ENCODE peak calls at places on chromosomes 13 and 19, in four cellular contexts. One of them, this sample, is unnamed.

GRCh38 chr13:46140044-46140443 is 35.2 kb upstream of the CPB2 start:
- DNase-seq in GM12878: no peak
- DNase-seq in K562: no peak
- DNase-seq in HepG2: no peak
- DNase-seq in this sample: no peak

GRCh38 chr13:20102776-20103175 is 58.1 kb downstream of the GJA3 start:
- DNase-seq in K562: no peak
- DNase-seq in GM12878: no peak
- DNase-seq in HepG2: no peak
- DNase-seq in this sample: no peak

GRCh38 chr13:30832845-30833332 is 73.2 kb upstream of the MEDAG start:
- DNase-seq in GM12878: no peak
- DNase-seq in HepG2: peak; percentile 97
- DNase-seq in K562: peak; percentile 19
- DNase-seq in this sample: no peak

GRCh38 chr19:40466219-40467006 is at the start of gene SPTBN4:
- DNase-seq in K562: no peak
- DNase-seq in GM12878: peak; percentile 40
- DNase-seq in HepG2: no peak
- DNase-seq in this sample: no peak

GRCh38 chr13:27661017-27661416 is 39.3 kb downstream of the POLR1D start:
- DNase-seq in K562: no peak
- DNase-seq in GM12878: no peak
- DNase-seq in HepG2: no peak
- DNase-seq in this sample: no peak

GRCh38 chr13:78978381-78978998 is 319.5 kb upstream of the OBI1 start:
- DNase-seq in HepG2: peak; percentile 50
- DNase-seq in GM12878: peak; percentile 24
- DNase-seq in K562: peak; percentile 20
- DNase-seq in this sample: no peak

GRCh38 chr19:15028490-15028889 is 20.8 kb upstream of the CASP14 start:
- DNase-seq in HepG2: no peak
- DNase-seq in GM12878: no peak
- DNase-seq in K562: no peak
- DNase-seq in this sample: no peak

GRCh38 chr13:69291292-69291906 is 816.2 kb upstream of the ATXN8OS start:
- DNase-seq in K562: no peak
- DNase-seq in GM12878: no peak
- DNase-seq in HepG2: no peak
- DNase-seq in this sample: no peak

GRCh38 chr19:51024924-51025323 is 1.5 kb downstream of the KLK11 start:
- DNase-seq in K562: no peak
- DNase-seq in HepG2: no peak
- DNase-seq in GM12878: no peak
- DNase-seq in this sample: no peak

GRCh38 chr13:60162096-60162495 is 1.6 kb downstream of the DIAPH3 start:
- DNase-seq in HepG2: no peak
- DNase-seq in GM12878: no peak
- DNase-seq in K562: no peak
- DNase-seq in this sample: no peak

GRCh38 chr19:4870025-4870700 is 2.7 kb upstream of the PLIN3 start:
- DNase-seq in K562: peak; percentile 86
- DNase-seq in GM12878: no peak
- DNase-seq in HepG2: peak; percentile 98
- DNase-seq in this sample: no peak

GRCh38 chr13:95677564-95678386 is 836 bp downstream of the DNAJC3 start:
- DNase-seq in K562: no peak
- DNase-seq in GM12878: no peak
- DNase-seq in HepG2: no peak
- DNase-seq in this sample: no peak
- TF ChIP-seq SRF in K562: no peak
- TF ChIP-seq SRF in GM12878: no peak
- TF ChIP-seq SRF in HepG2: no peak
- TF ChIP-seq SRF in this sample: no peak

DNA sequence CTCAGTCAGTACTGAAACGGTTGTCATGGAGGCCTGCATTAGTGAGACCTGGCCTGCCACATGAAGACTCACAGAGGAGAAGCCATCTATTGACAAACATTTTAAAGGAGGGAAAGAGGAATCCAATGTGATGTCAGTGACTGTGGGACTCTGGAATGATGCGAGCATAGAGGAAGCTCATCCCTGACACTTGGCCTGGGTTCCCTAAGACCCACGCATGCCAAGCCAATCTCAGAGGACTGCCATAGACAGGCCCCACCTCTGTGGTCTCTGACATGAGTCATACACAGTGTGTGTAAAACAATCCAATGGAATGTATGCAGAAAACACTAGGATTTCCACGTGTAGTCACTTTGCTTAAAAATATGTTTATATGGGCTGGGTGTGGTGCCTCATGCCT is 7.8 kb upstream of the DPY19L3 start:
- DNase-seq in K562: peak; percentile 18
- DNase-seq in HepG2: peak; percentile 41
- DNase-seq in GM12878: no peak
- DNase-seq in this sample: no peak
- TF ChIP-seq SRF in K562: no peak
- TF ChIP-seq SRF in HepG2: no peak
- TF ChIP-seq SRF in GM12878: no peak
- TF ChIP-seq SRF in this sample: no peak

GRCh38 chr13:80952158-80952557 is 611.2 kb upstream of the SPRY2 start:
- DNase-seq in GM12878: no peak
- DNase-seq in K562: no peak
- DNase-seq in HepG2: no peak
- DNase-seq in this sample: no peak

GRCh38 chr13:80957019-80957650 is 616.2 kb upstream of the SPRY2 start:
- DNase-seq in HepG2: peak; percentile 6
- DNase-seq in K562: no peak
- DNase-seq in GM12878: no peak
- DNase-seq in this sample: no peak

GRCh38 chr13:80955487-80955886 is 614.6 kb upstream of the SPRY2 start:
- DNase-seq in GM12878: no peak
- DNase-seq in HepG2: no peak
- DNase-seq in K562: no peak
- DNase-seq in this sample: no peak
- TF ChIP-seq SRF in GM12878: no peak
- TF ChIP-seq SRF in HepG2: no peak
- TF ChIP-seq SRF in K562: no peak
- TF ChIP-seq SRF in this sample: no peak

GRCh38 chr13:35346494-35346893 is 130.0 kb downstream of the MAB21L1 start:
- DNase-seq in GM12878: no peak
- DNase-seq in HepG2: no peak
- DNase-seq in K562: no peak
- DNase-seq in this sample: no peak

GRCh38 chr13:35347679-35348205 is 128.7 kb downstream of the MAB21L1 start:
- DNase-seq in HepG2: no peak
- DNase-seq in GM12878: no peak
- DNase-seq in K562: no peak
- DNase-seq in this sample: no peak

GRCh38 chr13:35349052-35349451 is 127.4 kb downstream of the MAB21L1 start:
- DNase-seq in K562: no peak
- DNase-seq in GM12878: no peak
- DNase-seq in HepG2: no peak
- DNase-seq in this sample: no peak

GRCh38 chr13:35345992-35346391 is 130.5 kb downstream of the MAB21L1 start:
- DNase-seq in HepG2: peak; percentile 47
- DNase-seq in K562: no peak
- DNase-seq in GM12878: no peak
- DNase-seq in this sample: no peak

DNA sequence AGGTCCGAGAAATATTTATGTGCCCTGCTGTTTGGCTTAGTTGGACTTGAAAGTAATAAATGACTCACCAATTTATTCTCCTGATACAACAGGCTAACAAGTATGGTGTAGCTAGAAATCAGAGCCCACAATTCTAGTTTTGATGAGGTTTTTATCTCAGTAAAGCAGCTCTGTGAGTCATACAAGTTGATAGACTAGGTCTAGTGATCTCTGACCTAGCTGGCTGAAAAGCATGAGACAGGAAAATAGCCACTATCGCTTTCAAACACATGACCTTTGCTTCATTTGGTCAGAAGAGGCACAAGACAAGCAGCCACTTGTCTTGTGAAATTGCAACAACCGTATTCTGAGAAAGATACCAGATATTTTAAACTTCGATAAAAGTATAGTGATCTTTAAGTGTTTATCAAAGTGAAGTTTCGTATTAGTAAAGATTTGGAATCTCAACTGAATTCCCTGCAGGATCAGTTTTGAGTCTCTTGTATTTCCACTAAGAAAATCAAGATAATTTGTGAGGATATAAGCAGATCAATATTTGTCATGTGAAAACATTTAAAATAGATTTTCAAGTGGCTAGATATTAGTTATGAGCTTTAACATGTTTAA is 126.7 kb downstream of the MAB21L1 start:
- DNase-seq in HepG2: peak; percentile 92
- DNase-seq in K562: no peak
- DNase-seq in GM12878: peak; percentile 52
- DNase-seq in this sample: no peak
- TF ChIP-seq SRF in HepG2: no peak
- TF ChIP-seq SRF in K562: no peak
- TF ChIP-seq SRF in GM12878: no peak
- TF ChIP-seq SRF in this sample: no peak

DNA sequence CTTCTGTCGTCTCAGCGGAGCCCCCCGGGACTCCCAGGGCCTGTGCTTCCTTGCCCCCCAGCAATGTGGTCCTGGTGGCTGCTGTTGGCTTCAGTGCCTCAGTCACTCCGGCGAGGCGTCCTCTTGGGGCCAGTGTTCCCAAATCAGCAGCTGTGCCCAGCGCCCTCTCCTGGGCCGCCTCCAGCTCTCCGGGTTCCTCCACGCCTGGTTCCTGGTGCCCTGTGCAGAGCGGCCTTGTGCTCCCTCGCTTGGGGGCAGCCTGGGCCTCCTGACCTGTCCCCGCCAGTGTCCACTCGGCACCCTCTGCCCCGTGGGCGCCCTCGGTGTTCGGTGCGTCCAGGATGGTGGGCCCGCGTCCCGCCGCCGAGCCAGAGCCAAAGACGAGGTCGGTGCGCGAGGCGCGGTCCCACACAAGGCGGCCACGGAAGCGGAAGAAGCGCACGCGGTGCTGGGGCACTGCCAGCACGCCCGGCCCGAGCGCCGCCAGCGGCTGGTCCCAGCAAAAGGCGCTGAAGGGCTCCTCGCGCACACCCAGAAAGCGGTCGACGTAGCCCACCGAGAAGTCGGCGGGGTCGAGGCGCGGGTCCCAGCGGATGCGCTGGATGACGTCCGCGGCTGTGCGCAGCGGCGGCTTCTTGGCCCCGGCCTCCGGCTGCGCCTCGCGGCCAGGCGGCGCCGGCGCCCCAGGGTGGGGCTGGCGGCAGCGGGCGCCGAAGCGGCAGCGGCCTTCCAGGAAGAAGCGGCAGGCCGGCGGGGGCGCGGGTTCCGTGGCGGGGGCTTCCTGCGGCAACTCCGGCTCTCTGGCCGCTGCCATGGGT is 656 bp downstream of the LENG9 start:
- DNase-seq in K562: no peak
- DNase-seq in HepG2: peak; percentile 54
- DNase-seq in GM12878: no peak
- DNase-seq in this sample: no peak
- TF ChIP-seq SRF in K562: no peak
- TF ChIP-seq SRF in HepG2: no peak
- TF ChIP-seq SRF in GM12878: no peak
- TF ChIP-seq SRF in this sample: no peak

GRCh38 chr19:20154636-20155035 is 12.4 kb upstream of the ZNF486 start:
- DNase-seq in K562: no peak
- DNase-seq in HepG2: no peak
- DNase-seq in GM12878: no peak
- DNase-seq in this sample: no peak
- TF ChIP-seq SRF in K562: no peak
- TF ChIP-seq SRF in HepG2: no peak
- TF ChIP-seq SRF in GM12878: no peak
- TF ChIP-seq SRF in this sample: no peak

This sample was measured in H1.